ENCODE peak calls at places on chromosome 13, in five cellular contexts. Q is amniotic stem cell; W is activated naive CD8-positive, alpha-beta T cell treated with anti-CD3 and anti-CD28 coated beads, Interleukin-2, amount 50 U/mL, for 24 hours; Y is CD8-positive, alpha-beta memory T cell; J is activated CD4-positive, alpha-beta T cell treated with anti-CD3 and anti-CD28 coated beads, Interleukin-2, amount 10 ng/mL, durations not matched to agents 7 days and 5 days. X is an unnamed sample.

GRCh38 chr13:87274209-87274819 is 396.9 kb upstream of the SLITRK5 start:
- DNase-seq in Q (no peak), J (peak), Y (peak), W (peak), X (peak)

GRCh38 chr13:74289861-74290260 is 155.7 kb upstream of the KLF12 start:
- DNase-seq in Y (no peak), Q (no peak), W (no peak), J (no peak), X (no peak)

GRCh38 chr13:52786747-52787146 is 47.1 kb upstream of the CNMD start:
- DNase-seq in Q (no peak), J (no peak), Y (no peak), W (no peak), X (no peak)

GRCh38 chr13:98945863-98946605 is 31.8 kb downstream of the DOCK9 start:
- DNase-seq in Q (no peak), Y (no peak), J (no peak), W (no peak), X (no peak)

GRCh38 chr13:97211357-97211756 is 10.8 kb upstream of the MBNL2 start:
- DNase-seq in Q (no peak), W (no peak), J (no peak), Y (no peak), X (no peak)

GRCh38 chr13:113843063-113843654 is 20.7 kb downstream of the GAS6 start:
- DNase-seq in Q (no peak), Y (no peak), J (no peak), W (no peak), X (no peak)

GRCh38 chr13:96821381-96821780 is 172.9 kb downstream of the OXGR1 start:
- DNase-seq in J (no peak), Y (no peak), Q (peak), W (no peak), X (no peak)

GRCh38 chr13:99859178-99860177 is 112.1 kb downstream of the ZIC5 start:
- DNase-seq in Y (peak), J (peak), Q (no peak), W (peak), X (no peak)

GRCh38 chr13:98401936-98402335 is 175.0 kb downstream of the STK24 start:
- DNase-seq in J (no peak), Q (no peak), W (no peak), Y (no peak), X (no peak)

X was measured in NCI-H2171.